ENCODE peak calls at places on chromosomes 11 and 22, in ten cellular contexts. G is body of pancreas; N is HT-29; C is H9; Y is mucosa of gallbladder; S is GM20000; X is AG04450; Q is cerebellar nuclear complex; B is activated effector memory CD4-positive, alpha-beta T cell treated with Interleukin-2 at 50 U/mL for 16 hours; W is T-helper 2 cell. J is an unnamed sample.
A peak's percentile ranks its signal among the peaks of the same experiment; 100 is the strongest.

GRCh38 chr22:27715078-27715477 is 86.5 kb downstream of the MN1 start:
- DNase-seq in Y (no peak), C (no peak), N (no peak), B (no peak), G (no peak), S (no peak), W (no peak), Q (no peak), X (no peak), J (no peak)

GRCh38 chr22:47914481-47915097 is 1152.1 kb downstream of the TBC1D22A start:
- DNase-seq in X (no peak), Y (no peak), W (no peak), C (no peak), G (no peak), N (no peak), B (no peak), Q (no peak), S (no peak), J (no peak)

GRCh38 chr11:110711776-110712642 is at the start of gene ARHGAP20:
- DNase-seq in X (no peak), C (peak; percentile 81), G (peak; percentile 65), S (peak; percentile 86), Y (peak; percentile 67), B (no peak), W (peak; percentile 17), Q (no peak), N (no peak), J (peak; percentile 46)

GRCh38 chr11:35035894-35036408 is 103.0 kb upstream of the CD44 start:
- DNase-seq in S (peak; percentile 21), W (no peak), B (no peak), N (no peak), Q (no peak), G (no peak), X (peak; percentile 49), C (no peak), Y (no peak), J (no peak)

GRCh38 chr11:47355283-47356128 is 3.0 kb upstream of the MYBPC3 start:
- DNase-seq in Y (peak; percentile 94), W (no peak), Q (peak; percentile 83), X (peak; percentile 74), B (no peak), N (peak; percentile 97), C (peak; percentile 98), G (peak; percentile 98), S (no peak), J (peak; percentile 45)

GRCh38 chr11:10351768-10352641 is 47.1 kb downstream of the ADM start:
- DNase-seq in B (no peak), N (no peak), C (peak; percentile 97), W (no peak), Q (no peak), S (no peak), Y (peak; percentile 86), X (peak; percentile 80), G (peak; percentile 77), J (no peak)

GRCh38 chr11:88326112-88326511 is 11.4 kb downstream of the CTSC start:
- DNase-seq in Y (no peak), C (no peak), Q (no peak), B (no peak), N (no peak), S (no peak), W (no peak), X (no peak), G (no peak), J (no peak)

GRCh38 chr11:72343159-72343756 is 91.1 kb downstream of the CLPB start:
- DNase-seq in G (no peak), X (no peak), S (no peak), C (no peak), B (no peak), Q (no peak), W (no peak), Y (no peak), N (no peak), J (no peak)

GRCh38 chr22:45915151-45915550 is 61.8 kb downstream of the WNT7B start:
- DNase-seq in Y (no peak), B (no peak), Q (no peak), X (no peak), N (no peak), W (no peak), S (no peak), G (no peak), C (no peak), J (no peak)

GRCh38 chr11:39177678-39178077 is 2281.8 kb downstream of the LRRC4C start:
- DNase-seq in W (no peak), C (no peak), B (no peak), G (no peak), N (no peak), Q (no peak), S (no peak), X (no peak), Y (no peak), J (no peak)

GRCh38 chr22:37812869-37813678 is 5.3 kb downstream of the GCAT start:
- DNase-seq in W (no peak), S (no peak), Q (no peak), C (peak; percentile 17), X (no peak), Y (no peak), G (no peak), B (no peak), N (no peak), J (no peak)

GRCh38 chr22:17430298-17430900 is 61.1 kb downstream of the CECR2 start:
- DNase-seq in S (no peak), W (no peak), X (no peak), Q (no peak), N (no peak), Y (no peak), B (no peak), C (no peak), G (no peak), J (no peak)

GRCh38 chr11:108218912-108219783 is 3.3 kb downstream of the NPAT start:
- DNase-seq in Y (no peak), N (no peak), B (no peak), W (no peak), C (no peak), Q (no peak), X (no peak), S (no peak), G (no peak), J (no peak)

GRCh38 chr22:16963189-16963945 is 44.7 kb downstream of the GAB4 start:
- DNase-seq in B (no peak), C (no peak), N (no peak), S (peak; percentile 3), G (no peak), Y (no peak), X (no peak), W (no peak), Q (no peak), J (no peak)

GRCh38 chr11:111602865-111603632 is 800 bp downstream of the SIK2 start:
- DNase-seq in X (no peak), C (no peak), Y (peak; percentile 28), N (peak; percentile 58), Q (no peak), G (peak; percentile 55), B (no peak), S (peak; percentile 39), W (no peak), J (peak; percentile 59)

GRCh38 chr11:12157241-12157661 is 46.9 kb downstream of the MICAL2 start:
- DNase-seq in S (no peak), Q (no peak), X (no peak), G (no peak), Y (no peak), B (no peak), C (no peak), N (no peak), W (no peak), J (no peak)

GRCh38 chr22:38415561-38416321 is 39.3 kb downstream of the KCNJ4 start:
- DNase-seq in N (no peak), Q (no peak), B (no peak), C (peak; percentile 80), X (no peak), Y (no peak), W (no peak), S (no peak), G (no peak), J (peak; percentile 54)

GRCh38 chr11:12868315-12869073 is 140.6 kb upstream of the RASSF10 start:
- DNase-seq in Y (no peak), W (no peak), N (no peak), B (no peak), S (no peak), C (no peak), G (no peak), X (no peak), Q (no peak), J (no peak)

GRCh38 chr11:80436547-80436946 is 995.7 kb upstream of the TENM4 start:
- DNase-seq in S (no peak), G (no peak), N (peak; percentile 6), C (no peak), Q (no peak), W (no peak), B (no peak), X (no peak), Y (no peak), J (no peak)

GRCh38 chr22:49657275-49657973 is 170.2 kb downstream of the BRD1 start:
- DNase-seq in B (peak; percentile 58), X (no peak), W (peak; percentile 57), Q (no peak), Y (peak; percentile 76), G (peak; percentile 39), N (no peak), S (peak; percentile 82), C (no peak), J (peak; percentile 72)

GRCh38 chr11:125591659-125592304 is 870 bp upstream of the STT3A start:
- DNase-seq in N (no peak), G (peak; percentile 27), X (no peak), W (peak; percentile 15), S (peak; percentile 24), C (peak; percentile 41), Y (no peak), B (peak; percentile 35), Q (peak; percentile 21), J (peak; percentile 15)

GRCh38 chr11:127050141-127050632 is 49.6 kb upstream of the KIRREL3 start:
- DNase-seq in C (no peak), X (no peak), N (no peak), Q (no peak), G (no peak), B (no peak), S (no peak), W (no peak), Y (no peak), J (no peak)

GRCh38 chr11:6812391-6813005 is 13.0 kb upstream of the OR6A2 start:
- DNase-seq in B (no peak), Y (no peak), S (peak; percentile 64), X (no peak), W (no peak), G (no peak), C (peak; percentile 52), Q (no peak), N (peak; percentile 65), J (peak; percentile 40)

GRCh38 chr22:28147401-28147800 is 228.3 kb upstream of the PITPNB start:
- DNase-seq in B (no peak), X (no peak), Y (no peak), W (no peak), C (no peak), Q (no peak), S (no peak), N (no peak), G (no peak), J (no peak)

GRCh38 chr22:41478891-41479521 is 10.1 kb downstream of the ACO2 start:
- DNase-seq in C (no peak), X (no peak), S (peak; percentile 38), W (no peak), Q (no peak), N (no peak), B (no peak), G (no peak), Y (no peak), J (no peak)

GRCh38 chr11:84922212-84922805 is 704.8 kb downstream of the DLG2 start:
- DNase-seq in S (no peak), X (no peak), B (no peak), W (no peak), Q (no peak), G (no peak), C (no peak), Y (no peak), N (no peak), J (no peak)

GRCh38 chr11:69396948-69397307 is 84.5 kb upstream of the LINC01488 start:
- DNase-seq in W (no peak), G (no peak), N (no peak), X (no peak), B (no peak), Q (no peak), S (no peak), Y (no peak), C (no peak), J (no peak)

GRCh38 chr11:10026514-10026913 is 267.5 kb downstream of the SBF2 start:
- DNase-seq in X (peak; percentile 13), Y (no peak), C (no peak), G (no peak), S (no peak), N (no peak), B (no peak), W (no peak), Q (no peak), J (no peak)